ENCODE peak calls at places on chromosomes 6 and 20, in five cellular contexts. Y is fibroblast of the aortic adventitia, J is left ventricle myocardium inferior, U is cardiac muscle cell, N is esophagus squamous epithelium. D is an unnamed sample.

GRCh38 chr6:135722679-135723078 is 128.8 kb upstream of the PDE7B start:
- DNase-seq in J (no peak), Y (peak; percentile 90), U (peak; percentile 71), N (no peak), D (peak; percentile 95)

GRCh38 chr20:46683939-46684750 is 5.1 kb downstream of the TP53RK start:
- DNase-seq in J (peak; percentile 33), U (peak; percentile 84), N (no peak), Y (peak; percentile 79), D (peak; percentile 73)

GRCh38 chr20:20498081-20498861 is 130.4 kb downstream of the INSM1 start:
- DNase-seq in U (no peak), Y (peak; percentile 15), N (no peak), J (no peak), D (peak; percentile 32)

GRCh38 chr20:3133156-3133555 is 26.5 kb downstream of the FASTKD5 start:
- DNase-seq in N (no peak), U (no peak), J (no peak), Y (no peak), D (no peak)

GRCh38 chr6:170026272-170027110 is 264.4 kb downstream of the DLL1 start:
- DNase-seq in N (no peak), U (no peak), Y (no peak), J (no peak), D (no peak)

GRCh38 chr6:35140991-35141720 is at the start of gene TCP11:
- DNase-seq in Y (no peak), J (peak; percentile 28), U (peak; percentile 55), N (no peak), D (no peak)

GRCh38 chr6:87799651-87800050 is 97.6 kb upstream of the AKIRIN2 start:
- DNase-seq in N (no peak), Y (no peak), J (no peak), U (no peak), D (no peak)

GRCh38 chr6:105898286-105898685 is 187.8 kb upstream of the PRDM1 start:
- DNase-seq in J (no peak), U (no peak), Y (peak; percentile 35), N (no peak), D (peak; percentile 70)

GRCh38 chr20:50919567-50919966 is 11.7 kb downstream of the ADNP start:
- DNase-seq in N (no peak), U (peak; percentile 77), Y (peak; percentile 63), J (no peak), D (peak; percentile 73)

GRCh38 chr6:170253226-170253909 is 37.5 kb downstream of the DLL1 start:
- DNase-seq in N (no peak), J (no peak), Y (no peak), U (no peak), D (no peak)

GRCh38 chr20:20051767-20052073 is 546 bp downstream of the CRNKL1 start:
- DNase-seq in U (no peak), J (no peak), Y (no peak), N (no peak), D (no peak)

GRCh38 chr6:37103169-37104039 is 66.5 kb upstream of the PIM1 start:
- DNase-seq in U (no peak), J (peak; percentile 60), Y (peak; percentile 50), N (no peak), D (no peak)

GRCh38 chr20:37345339-37346231 is at the start of gene SRC:
- DNase-seq in U (peak; percentile 84), J (peak; percentile 85), N (no peak), Y (peak; percentile 65), D (peak; percentile 64)

DNA sequence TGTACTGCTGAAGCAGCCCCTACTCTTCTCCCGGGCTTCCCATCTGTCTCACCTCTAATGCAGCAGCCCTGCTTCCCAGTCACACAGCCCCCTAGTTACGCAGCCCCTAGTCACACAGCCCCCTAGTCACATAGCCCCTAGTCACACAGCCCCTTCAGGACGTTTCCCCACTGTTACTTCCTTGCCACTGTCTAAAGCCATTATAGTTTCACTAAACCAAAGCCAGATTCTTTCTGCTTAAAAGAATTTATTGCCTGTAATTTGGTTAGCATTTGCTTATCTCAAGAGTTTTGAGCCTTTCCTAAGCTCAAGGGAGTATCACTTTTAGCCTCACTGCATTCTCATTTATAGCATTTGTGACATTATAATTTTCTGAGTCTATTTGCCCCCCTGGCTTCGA is 127.9 kb downstream of the LMBRD1 start:
- DNase-seq in J (no peak), U (no peak), N (no peak), Y (no peak), D (no peak)
- TF ChIP-seq CTCF in J (no peak), U (no peak), N (no peak), Y (no peak), D (no peak)

GRCh38 chr6:142462260-142462659 is 160.5 kb downstream of the ADGRG6 start:
- DNase-seq in Y (no peak), J (no peak), N (no peak), U (no peak), D (no peak)
- TF ChIP-seq CTCF in Y (peak; percentile 13), J (no peak), N (peak; percentile 14), U (peak; percentile 12), D (peak; percentile 25)

GRCh38 chr20:57545927-57546662 is 14.8 kb upstream of the PCK1 start:
- DNase-seq in U (no peak), N (no peak), Y (no peak), J (no peak), D (no peak)
- TF ChIP-seq CTCF in U (no peak), N (no peak), Y (no peak), J (no peak), D (peak; percentile 3)

DNA sequence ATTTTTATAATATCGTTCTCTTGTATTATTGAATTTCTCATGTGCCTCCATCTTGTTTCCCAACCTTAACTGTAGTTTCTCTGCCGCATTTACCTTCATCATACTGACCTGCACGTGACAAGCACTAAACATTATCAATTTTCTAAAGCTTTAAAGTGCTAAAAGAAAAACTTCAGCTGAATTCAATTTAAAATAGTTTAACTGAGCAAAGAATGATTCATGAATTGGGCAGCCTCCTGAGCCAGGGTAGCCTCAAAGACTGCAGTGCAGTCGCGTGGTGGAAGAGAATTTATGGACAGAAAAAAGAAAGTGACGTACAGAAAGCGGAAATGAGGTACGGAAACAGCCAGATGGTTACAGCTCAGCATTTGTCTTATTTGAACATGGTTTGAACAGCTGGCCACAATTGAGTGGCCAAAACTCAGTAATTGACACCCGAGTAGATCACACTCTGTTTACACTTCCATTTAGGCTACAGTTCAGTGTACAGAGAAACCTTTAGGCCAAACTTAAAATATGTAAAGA is 4.2 kb upstream of the ZDHHC14 start:
- DNase-seq in U (no peak), J (no peak), N (no peak), Y (no peak), D (peak; percentile 8)
- TF ChIP-seq CTCF in U (no peak), J (no peak), N (no peak), Y (no peak), D (no peak)

GRCh38 chr6:156102129-156102528 is 646.5 kb upstream of the NOX3 start:
- DNase-seq in Y (peak; percentile 17), N (no peak), J (no peak), U (no peak), D (peak; percentile 28)
- TF ChIP-seq CTCF in Y (peak; percentile 38), N (peak; percentile 47), J (peak; percentile 26), U (no peak), D (peak; percentile 70)

GRCh38 chr20:4220756-4221155 is 205.4 kb upstream of the RNF24 start:
- DNase-seq in J (no peak), N (no peak), U (no peak), Y (no peak), D (no peak)
- TF ChIP-seq CTCF in J (no peak), N (no peak), U (no peak), Y (no peak), D (no peak)

DNA sequence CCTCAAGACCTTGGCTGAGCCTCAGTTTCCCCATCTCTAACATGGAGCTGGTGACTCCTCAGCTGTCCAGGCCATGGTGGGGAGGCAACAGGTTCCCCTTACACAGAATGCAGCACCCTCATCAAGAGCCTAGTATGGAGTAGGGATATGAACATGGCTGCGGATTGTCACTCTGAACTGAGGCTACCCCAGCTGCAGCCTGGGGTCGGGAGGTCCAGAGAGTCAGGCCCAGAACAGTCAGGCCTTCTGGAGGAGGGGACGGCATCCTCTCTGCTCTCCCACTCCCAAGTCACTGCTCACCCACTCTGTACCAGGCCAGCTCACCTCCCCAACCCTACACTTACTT is 1.4 kb upstream of the FOXS1 start:
- DNase-seq in U (no peak), N (no peak), J (no peak), Y (no peak), D (no peak)
- TF ChIP-seq CTCF in U (no peak), N (no peak), J (peak; percentile 26), Y (no peak), D (peak; percentile 63)

GRCh38 chr6:77450924-77451323 is 12.4 kb downstream of the HTR1B start:
- DNase-seq in N (no peak), Y (peak; percentile 49), J (no peak), U (peak; percentile 73), D (peak; percentile 30)
- TF ChIP-seq CTCF in N (no peak), Y (peak; percentile 38), J (peak; percentile 45), U (peak; percentile 58), D (peak; percentile 54)

DNA sequence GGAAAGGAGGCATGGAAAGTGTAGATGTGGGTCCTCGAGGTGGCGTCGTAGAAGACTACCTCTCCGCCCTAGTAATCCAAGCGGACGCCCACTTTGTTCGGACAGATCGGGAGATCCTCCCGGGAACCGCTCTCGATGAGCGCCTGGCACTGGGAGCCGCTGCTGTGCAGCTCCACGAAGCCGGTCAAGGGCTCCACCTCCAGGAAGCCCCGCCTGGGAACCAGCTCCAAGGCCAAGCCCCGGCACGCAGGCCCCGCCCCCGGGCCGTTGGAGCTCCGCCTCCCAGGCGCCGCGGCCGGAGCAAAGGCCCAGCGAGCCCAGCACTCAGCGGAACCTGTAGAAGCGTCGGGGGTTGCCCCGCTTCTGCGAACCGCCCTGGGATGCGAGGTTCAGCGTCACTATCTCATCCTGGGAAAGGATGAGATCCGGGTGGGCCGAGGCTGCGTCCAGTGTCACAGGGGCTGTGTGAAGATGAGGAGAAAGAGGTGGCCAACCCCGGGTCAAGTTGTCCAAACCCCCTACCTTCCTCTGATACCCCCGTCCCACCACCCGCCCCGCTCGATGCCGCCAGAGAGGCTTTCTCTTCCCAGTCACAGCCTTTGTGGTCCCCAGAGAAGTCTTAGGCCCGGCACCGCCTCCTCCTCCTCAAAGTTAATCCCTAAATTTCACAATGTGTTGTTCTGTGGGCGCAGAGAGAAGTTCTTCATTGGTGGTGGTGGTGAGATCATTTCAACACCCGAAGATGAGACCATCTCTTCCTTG is 10.8 kb downstream of the TRIM31 start:
- DNase-seq in U (peak; percentile 90), Y (peak; percentile 77), J (peak; percentile 93), N (peak; percentile 20), D (peak; percentile 85)
- TF ChIP-seq CTCF in U (peak; percentile 12), Y (no peak), J (peak; percentile 17), N (peak; percentile 23), D (peak; percentile 39)

DNA sequence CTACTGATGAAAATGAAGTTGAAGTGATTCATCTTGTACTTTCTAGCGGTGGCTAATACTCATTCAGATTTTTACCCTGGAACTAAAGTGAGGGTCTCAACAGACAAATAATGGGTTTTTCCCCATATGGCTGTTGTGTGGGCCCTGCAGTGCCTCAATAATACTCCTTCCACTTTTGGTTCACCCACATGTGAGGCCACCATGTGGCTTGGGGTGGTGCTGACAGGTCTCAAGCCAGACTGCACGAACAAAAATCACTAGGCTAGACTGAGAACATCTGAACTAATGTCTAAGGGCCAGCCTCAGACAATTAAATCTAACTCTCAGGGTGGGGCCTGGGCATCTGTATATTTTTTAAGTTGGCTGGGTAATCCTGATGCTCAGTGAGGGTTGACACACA is 7.9 kb upstream of the COL12A1 start:
- DNase-seq in J (no peak), U (no peak), Y (no peak), N (no peak), D (no peak)
- TF ChIP-seq CTCF in J (no peak), U (no peak), Y (peak; percentile 1), N (peak; percentile 4), D (peak; percentile 42)

D was measured in HFFc6.